ENCODE peak calls at places on chromosome 6, in six cellular contexts. One of them, this sample, is unnamed.
A peak's percentile ranks its signal among the peaks of the same experiment; 100 is the strongest.

GRCh38 chr6:140897804-140898573 is 1234.7 kb upstream of the GJE1 start:
- DNase-seq in activated CD4-positive, alpha-beta T cell treated with anti-CD3 and anti-CD28 coated beads, Interleukin-2, amount 50 U/mL, for 1 hour: no peak
- DNase-seq in AG20443: no peak
- DNase-seq in EH: no peak
- DNase-seq in right cardiac atrium: peak; percentile 53
- DNase-seq in activated CD8-positive, alpha-beta memory T cell treated with anti-CD3 and anti-CD28 coated beads for 48 hours: no peak
- DNase-seq in this sample: no peak

GRCh38 chr6:21987501-21987957 is 309.3 kb downstream of the PRL start:
- DNase-seq in EH: peak; percentile 96
- DNase-seq in AG20443: peak; percentile 89
- DNase-seq in right cardiac atrium: peak; percentile 84
- DNase-seq in activated CD8-positive, alpha-beta memory T cell treated with anti-CD3 and anti-CD28 coated beads for 48 hours: no peak
- DNase-seq in activated CD4-positive, alpha-beta T cell treated with anti-CD3 and anti-CD28 coated beads, Interleukin-2, amount 50 U/mL, for 1 hour: no peak
- DNase-seq in this sample: peak; percentile 66

GRCh38 chr6:3518356-3518841 is 61.5 kb upstream of the SLC22A23 start:
- DNase-seq in AG20443: peak; percentile 91
- DNase-seq in EH: peak; percentile 98
- DNase-seq in activated CD8-positive, alpha-beta memory T cell treated with anti-CD3 and anti-CD28 coated beads for 48 hours: no peak
- DNase-seq in right cardiac atrium: no peak
- DNase-seq in activated CD4-positive, alpha-beta T cell treated with anti-CD3 and anti-CD28 coated beads, Interleukin-2, amount 50 U/mL, for 1 hour: no peak
- DNase-seq in this sample: peak; percentile 87

GRCh38 chr6:94377835-94378234 is 958.5 kb upstream of the EPHA7 start:
- DNase-seq in AG20443: no peak
- DNase-seq in right cardiac atrium: no peak
- DNase-seq in EH: no peak
- DNase-seq in activated CD4-positive, alpha-beta T cell treated with anti-CD3 and anti-CD28 coated beads, Interleukin-2, amount 50 U/mL, for 1 hour: no peak
- DNase-seq in activated CD8-positive, alpha-beta memory T cell treated with anti-CD3 and anti-CD28 coated beads for 48 hours: no peak
- DNase-seq in this sample: no peak

GRCh38 chr6:151917531-151918329 is 110.2 kb downstream of the ESR1 start:
- DNase-seq in EH: no peak
- DNase-seq in activated CD4-positive, alpha-beta T cell treated with anti-CD3 and anti-CD28 coated beads, Interleukin-2, amount 50 U/mL, for 1 hour: no peak
- DNase-seq in activated CD8-positive, alpha-beta memory T cell treated with anti-CD3 and anti-CD28 coated beads for 48 hours: no peak
- DNase-seq in AG20443: no peak
- DNase-seq in right cardiac atrium: no peak
- DNase-seq in this sample: no peak

GRCh38 chr6:148516116-148517016 is 173.7 kb downstream of the SASH1 start:
- DNase-seq in activated CD4-positive, alpha-beta T cell treated with anti-CD3 and anti-CD28 coated beads, Interleukin-2, amount 50 U/mL, for 1 hour: no peak
- DNase-seq in right cardiac atrium: no peak
- DNase-seq in EH: no peak
- DNase-seq in AG20443: no peak
- DNase-seq in activated CD8-positive, alpha-beta memory T cell treated with anti-CD3 and anti-CD28 coated beads for 48 hours: no peak
- DNase-seq in this sample: no peak

GRCh38 chr6:117484052-117484646 is 1.7 kb downstream of the DCBLD1 start:
- DNase-seq in right cardiac atrium: no peak
- DNase-seq in activated CD4-positive, alpha-beta T cell treated with anti-CD3 and anti-CD28 coated beads, Interleukin-2, amount 50 U/mL, for 1 hour: no peak
- DNase-seq in activated CD8-positive, alpha-beta memory T cell treated with anti-CD3 and anti-CD28 coated beads for 48 hours: no peak
- DNase-seq in AG20443: no peak
- DNase-seq in EH: no peak
- DNase-seq in this sample: no peak

GRCh38 chr6:157479464-157480303 is 98.7 kb downstream of the ZDHHC14 start:
- DNase-seq in right cardiac atrium: no peak
- DNase-seq in activated CD4-positive, alpha-beta T cell treated with anti-CD3 and anti-CD28 coated beads, Interleukin-2, amount 50 U/mL, for 1 hour: no peak
- DNase-seq in AG20443: no peak
- DNase-seq in EH: no peak
- DNase-seq in activated CD8-positive, alpha-beta memory T cell treated with anti-CD3 and anti-CD28 coated beads for 48 hours: no peak
- DNase-seq in this sample: no peak

This sample was measured in GM04504.